ENCODE peak calls at places on chromosomes 16 and 17, in five cellular contexts. R, O, Y, C and S are unnamed samples.
A peak's percentile ranks its signal among the peaks of the same experiment; 100 is the strongest.

GRCh38 chr16:15404792-15405191 is 9.2 kb downstream of the MPV17L start:
- DNase-seq in R (no peak), O (no peak), Y (peak; percentile 3), C (no peak), S (peak; percentile 7)

GRCh38 chr17:52419256-52419655 is 260.7 kb upstream of the CA10 start:
- DNase-seq in R (no peak), O (no peak), Y (no peak), C (no peak), S (no peak)

GRCh38 chr16:13307255-13307654 is 405.9 kb downstream of the SHISA9 start:
- DNase-seq in R (no peak), O (no peak), Y (peak; percentile 89), C (no peak), S (no peak)

GRCh38 chr17:49401971-49402491 is 12.7 kb downstream of the PHB1 start:
- DNase-seq in R (no peak), O (no peak), Y (no peak), C (no peak), S (no peak)

GRCh38 chr17:49866882-49867413 is 19.1 kb upstream of the TAC4 start:
- DNase-seq in R (no peak), O (no peak), Y (no peak), C (no peak), S (no peak)

GRCh38 chr17:49390548-49391324 is 23.9 kb downstream of the PHB1 start:
- DNase-seq in R (no peak), O (peak; percentile 29), Y (no peak), C (no peak), S (peak; percentile 71)

GRCh38 chr17:29585080-29585751 is 4.2 kb downstream of the GIT1 start:
- DNase-seq in R (no peak), O (peak; percentile 21), Y (no peak), C (no peak), S (no peak)

GRCh38 chr16:5605404-5605803 is 507.8 kb upstream of the EEF2KMT start:
- DNase-seq in R (no peak), O (no peak), Y (no peak), C (no peak), S (no peak)

GRCh38 chr17:83050651-83051422 is 28.6 kb upstream of the METRNL start:
- DNase-seq in R (no peak), O (no peak), Y (no peak), C (no peak), S (no peak)

GRCh38 chr17:1868090-1868489 is 38.3 kb downstream of the RPA1 start:
- DNase-seq in R (no peak), O (no peak), Y (no peak), C (no peak), S (no peak)

GRCh38 chr17:72604518-72604917 is 483.7 kb downstream of the SOX9 start:
- DNase-seq in R (no peak), O (no peak), Y (no peak), C (no peak), S (no peak)

GRCh38 chr16:2026461-2027023 is at the start of gene NHERF2:
- DNase-seq in R (no peak), O (peak; percentile 43), Y (no peak), C (peak; percentile 55), S (peak; percentile 15)
- H3K4me3 ChIP-seq in R (peak within 1 kb of the TSS; percentile 70), O (no peak within 1 kb of the TSS), Y (peak within 1 kb of the TSS; percentile 36), C (peak within 1 kb of the TSS; percentile 91), S (peak within 1 kb of the TSS; percentile 34)

DNA sequence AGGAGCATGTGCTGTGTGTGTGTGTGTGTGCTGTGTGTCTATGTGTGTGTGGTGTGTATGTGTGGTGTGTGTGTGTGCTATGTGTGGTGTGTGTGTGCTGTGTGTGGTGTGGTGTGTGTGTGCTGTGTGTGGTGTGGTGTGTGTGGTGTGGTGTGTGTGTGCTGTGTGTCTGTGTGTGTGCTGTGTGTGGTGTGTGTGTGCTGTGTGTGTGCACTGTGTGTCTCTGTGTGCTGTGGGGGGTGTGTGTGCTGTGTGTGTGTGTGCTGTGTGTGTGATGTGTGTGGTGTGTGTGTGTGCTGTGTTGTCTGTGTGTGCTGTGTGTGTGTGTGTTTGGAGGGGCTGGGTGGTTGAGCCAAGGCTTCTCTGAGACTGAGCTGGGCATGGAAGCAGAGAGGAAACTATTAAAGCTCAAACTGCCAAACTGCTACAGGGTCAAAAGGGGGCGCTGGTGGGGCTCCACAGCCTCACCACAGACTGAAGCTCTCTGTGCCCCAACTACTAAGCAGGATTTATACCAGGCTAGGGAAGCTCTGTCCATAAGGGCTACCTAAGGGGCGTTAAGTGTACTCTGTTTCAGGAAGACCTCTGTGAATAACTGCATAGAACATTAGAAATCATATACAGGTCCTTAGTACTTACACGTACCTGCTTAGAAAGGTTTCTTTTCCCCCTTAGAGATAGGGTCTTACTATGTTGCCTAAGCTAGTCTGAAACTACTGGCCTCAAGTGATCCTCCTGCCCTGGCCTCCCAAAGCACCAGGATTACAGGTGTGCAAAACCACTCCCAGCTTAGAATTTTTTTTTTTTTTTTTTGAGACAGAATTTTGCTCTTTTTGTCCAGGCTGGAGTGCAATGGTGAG is 27.8 kb upstream of the GHDC start:
- DNase-seq in R (peak; percentile 58), O (peak; percentile 58), Y (peak; percentile 60), C (peak; percentile 36), S (no peak)
- H3K4me3 ChIP-seq in R (no peak overlapping the region), O (no peak overlapping the region), Y (no peak overlapping the region), C (no peak overlapping the region), S (no peak overlapping the region)

DNA sequence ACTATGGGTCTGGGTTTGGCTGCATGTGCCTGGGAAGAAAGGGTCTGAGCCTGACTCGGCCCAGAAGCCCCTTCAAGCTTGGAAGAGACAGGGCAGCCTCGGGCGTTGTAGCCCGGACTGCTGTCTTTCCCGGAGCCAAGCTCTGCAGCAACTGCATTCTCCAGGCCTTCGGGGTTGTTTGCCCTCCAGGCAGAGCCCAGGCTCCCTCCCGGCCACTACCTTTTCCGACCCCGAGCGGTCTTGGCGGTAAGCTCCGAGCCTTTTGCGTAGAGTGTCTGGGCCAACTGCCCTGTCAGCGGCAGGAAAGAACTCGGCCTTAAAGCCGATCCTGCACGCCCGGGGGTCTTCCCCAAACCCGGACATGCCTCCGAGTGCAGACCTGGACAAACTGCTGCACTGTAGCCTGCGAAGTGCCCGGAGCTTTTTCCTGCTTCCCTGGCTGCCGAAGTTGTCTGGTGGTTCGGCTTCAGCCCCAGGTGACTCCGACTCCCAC is 1.3 kb downstream of the LHX1 start:
- DNase-seq in R (no peak), O (peak; percentile 33), Y (no peak), C (no peak), S (no peak)
- H3K4me3 ChIP-seq in R (no peak overlapping the region), O (no peak overlapping the region), Y (no peak overlapping the region), C (peak overlapping the region; percentile 55), S (no peak overlapping the region)

GRCh38 chr16:75099738-75100615 is 16.6 kb downstream of the LDHD start:
- DNase-seq in R (no peak), O (peak; percentile 36), Y (no peak), C (no peak), S (no peak)
- H3K4me3 ChIP-seq in R (no peak overlapping the region), O (no peak overlapping the region), Y (no peak overlapping the region), C (no peak overlapping the region), S (no peak overlapping the region)

DNA sequence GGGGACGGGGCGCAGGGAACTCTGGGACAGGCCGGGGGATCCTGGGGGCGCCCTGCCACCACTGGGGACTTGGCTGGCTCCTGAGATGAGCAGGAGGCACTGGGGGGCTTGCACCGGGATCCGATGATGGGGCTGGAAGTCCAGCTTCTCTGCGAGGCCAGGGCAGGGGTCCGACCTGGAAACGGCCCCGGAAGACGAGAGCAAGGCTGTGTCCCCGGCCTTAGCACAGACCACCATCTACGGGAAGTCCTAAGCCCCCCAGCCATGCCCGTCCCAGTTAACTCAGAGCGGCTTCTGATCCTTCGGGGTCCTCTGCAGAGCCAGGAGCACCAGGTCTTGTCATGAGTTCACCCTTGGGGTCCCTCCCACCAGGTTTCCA is 573 bp downstream of the CDT1 start:
- DNase-seq in R (no peak), O (no peak), Y (no peak), C (no peak), S (no peak)
- H3K4me3 ChIP-seq in R (peak overlapping the region; percentile 43), O (no peak overlapping the region), Y (peak overlapping the region; percentile 62), C (peak overlapping the region; percentile 73), S (peak overlapping the region; percentile 84)

DNA sequence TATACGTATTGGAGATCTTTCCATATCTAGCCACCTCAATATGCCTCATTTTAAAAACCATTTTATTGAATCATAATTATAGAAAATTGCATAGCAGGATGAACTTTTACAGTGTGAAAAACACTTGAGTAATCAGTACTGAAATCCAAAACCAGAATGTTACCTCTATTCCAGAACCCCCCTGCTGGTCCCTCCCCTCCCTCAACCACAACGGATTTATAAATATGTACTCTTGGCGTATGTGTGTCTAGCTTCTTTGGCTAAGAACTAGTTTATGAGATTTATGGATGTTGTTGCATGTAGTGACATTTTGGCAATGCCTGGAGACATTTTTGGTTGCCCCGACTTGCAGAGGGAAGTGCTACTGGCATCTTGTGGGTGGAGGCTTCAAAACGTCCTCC is 23.4 kb downstream of the ITPRIPL2 start:
- DNase-seq in R (no peak), O (no peak), Y (peak; percentile 61), C (no peak), S (no peak)
- H3K4me3 ChIP-seq in R (no peak overlapping the region), O (no peak overlapping the region), Y (no peak overlapping the region), C (no peak overlapping the region), S (no peak overlapping the region)

GRCh38 chr17:74795327-74796020 is 19.3 kb upstream of the NAT9 start:
- DNase-seq in R (no peak), O (no peak), Y (no peak), C (no peak), S (no peak)
- H3K4me3 ChIP-seq in R (no peak overlapping the region), O (no peak overlapping the region), Y (no peak overlapping the region), C (no peak overlapping the region), S (no peak overlapping the region)

GRCh38 chr16:24544640-24545039 is 5.3 kb downstream of the RBBP6 start:
- DNase-seq in R (peak; percentile 74), O (no peak), Y (peak; percentile 46), C (no peak), S (no peak)
- H3K4me3 ChIP-seq in R (no peak overlapping the region), O (no peak overlapping the region), Y (no peak overlapping the region), C (peak overlapping the region; percentile 98), S (no peak overlapping the region)

DNA sequence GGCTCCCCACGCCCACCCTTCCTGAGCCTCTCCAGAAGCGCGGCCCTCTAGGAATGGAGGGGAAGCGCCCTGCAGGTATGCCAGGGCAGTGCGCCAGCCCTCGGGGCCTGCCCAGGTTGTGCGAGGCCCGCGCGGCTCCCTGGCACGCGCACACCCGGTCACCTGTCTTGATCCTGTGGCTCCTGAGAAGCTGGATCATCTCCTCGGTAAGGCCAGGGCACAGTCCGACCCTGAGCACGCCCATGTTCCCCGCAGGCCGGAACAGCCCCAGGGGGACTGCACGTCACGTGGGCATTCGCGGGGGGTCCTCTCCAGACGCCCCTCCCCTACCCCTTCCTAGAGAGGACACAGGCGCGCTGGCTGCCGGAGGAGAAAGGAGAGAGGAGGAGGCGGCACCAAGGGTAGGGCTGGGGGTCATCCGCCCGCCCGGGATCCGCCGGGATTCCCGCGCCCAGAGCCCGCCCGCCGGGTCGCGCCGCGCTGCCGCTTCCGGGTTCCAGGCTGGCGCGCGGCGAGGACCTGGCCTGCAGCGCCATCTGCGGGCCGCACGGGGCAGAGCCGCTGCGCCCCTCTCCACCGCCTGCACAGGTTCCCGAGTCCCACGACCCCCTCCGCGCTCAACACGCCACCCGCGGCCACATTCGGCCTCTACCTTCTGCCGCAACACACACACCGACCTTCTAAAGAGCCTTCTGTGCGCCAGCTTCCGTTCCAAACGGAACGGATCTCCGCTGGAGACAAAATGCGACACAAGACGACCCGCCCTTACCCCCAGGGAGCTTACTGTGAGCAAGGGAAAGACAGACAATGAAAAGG is at the start of gene RAD51D:
- DNase-seq in R (peak; percentile 56), O (peak; percentile 86), Y (peak; percentile 46), C (peak; percentile 77), S (peak; percentile 89)
- H3K4me3 ChIP-seq in R (peak within 1 kb of the TSS; percentile 61), O (peak within 1 kb of the TSS; percentile 67), Y (peak within 1 kb of the TSS; percentile 84), C (peak within 1 kb of the TSS; percentile 85), S (peak within 1 kb of the TSS; percentile 85)